ENCODE peak calls at places on chromosomes 7 and 10, in six cellular contexts. B, A, H, N, Q and P are unnamed samples.

GRCh38 chr10:121260383-121260782 is 337.9 kb downstream of the FGFR2 start:
- DNase-seq in H (no peak), Q (no peak), A (no peak), N (no peak), B (no peak), P (no peak)

GRCh38 chr10:51862149-51862548 is 162.8 kb upstream of the CSTF2T start:
- DNase-seq in N (no peak), A (no peak), B (no peak), H (no peak), Q (no peak), P (no peak)

GRCh38 chr10:47322300-47323061 is at the start of gene GDF2:
- DNase-seq in B (no peak), H (no peak), N (no peak), Q (no peak), A (no peak), P (peak; percentile 65)

GRCh38 chr7:147170341-147171012 is 1053.9 kb downstream of the CNTNAP2 start:
- DNase-seq in H (no peak), B (no peak), Q (no peak), N (no peak), A (no peak), P (no peak)

GRCh38 chr10:30345611-30346010 is 3.5 kb downstream of the MTPAP start:
- DNase-seq in B (no peak), H (no peak), N (no peak), A (no peak), Q (no peak), P (no peak)

GRCh38 chr10:47104786-47105385 is 193.7 kb downstream of the PTPN20 start:
- DNase-seq in B (no peak), H (no peak), N (no peak), A (no peak), Q (no peak), P (no peak)

GRCh38 chr10:53023411-53023810 is 250.8 kb upstream of the MBL2 start:
- DNase-seq in H (no peak), N (no peak), A (no peak), B (no peak), Q (no peak), P (no peak)

GRCh38 chr7:44216521-44217030 is 15.8 kb downstream of the YKT6 start:
- DNase-seq in Q (no peak), N (no peak), A (no peak), H (no peak), B (no peak), P (peak; percentile 61)

GRCh38 chr7:158558816-158559215 is 28.8 kb downstream of the PTPRN2 start:
- DNase-seq in N (no peak), H (no peak), Q (no peak), A (no peak), B (no peak), P (no peak)

GRCh38 chr10:32687546-32687945 is 241.6 kb downstream of the CCDC7 start:
- DNase-seq in N (no peak), A (no peak), Q (no peak), B (no peak), H (no peak), P (no peak)

GRCh38 chr7:142583424-142583823 is 165.8 kb upstream of the PRSS1 start:
- DNase-seq in Q (peak; percentile 68), A (no peak), N (no peak), B (peak; percentile 55), H (peak; percentile 79), P (no peak)

GRCh38 chr7:48087349-48087748 is 1.7 kb upstream of the UPP1 start:
- DNase-seq in H (peak; percentile 63), B (no peak), A (no peak), Q (peak; percentile 86), N (no peak), P (no peak)

GRCh38 chr7:70641882-70642281 is 490.1 kb upstream of the GALNT17 start:
- DNase-seq in A (no peak), N (no peak), B (no peak), Q (no peak), H (no peak), P (no peak)

GRCh38 chr10:91194497-91195179 is 25.8 kb upstream of the PCGF5 start:
- DNase-seq in Q (peak; percentile 67), A (no peak), N (no peak), H (no peak), B (no peak), P (no peak)

GRCh38 chr10:13784067-13784466 is 197.3 kb downstream of the PRPF18 start:
- DNase-seq in N (no peak), A (no peak), Q (no peak), H (peak; percentile 70), B (no peak), P (no peak)

GRCh38 chr10:31318854-31319601 is at the start of gene ZEB1:
- DNase-seq in H (peak; percentile 96), N (peak; percentile 92), A (peak; percentile 90), Q (peak; percentile 91), B (peak; percentile 93), P (peak; percentile 93)

GRCh38 chr7:32660936-32661335 is 165.6 kb downstream of the AVL9 start:
- DNase-seq in N (no peak), A (no peak), B (no peak), Q (peak; percentile 42), H (no peak), P (no peak)

GRCh38 chr7:102434039-102434481 is 685 bp downstream of the ORAI2 start:
- DNase-seq in H (no peak), N (no peak), B (no peak), Q (no peak), A (no peak), P (no peak)

GRCh38 chr7:14691597-14692203 is 210.9 kb downstream of the DGKB start:
- DNase-seq in B (peak; percentile 47), Q (peak; percentile 11), H (peak; percentile 46), A (peak; percentile 41), N (peak; percentile 46), P (peak; percentile 31)

GRCh38 chr7:88344271-88344670 is 37.6 kb upstream of the STEAP4 start:
- DNase-seq in A (no peak), Q (no peak), N (no peak), B (no peak), H (no peak), P (no peak)

GRCh38 chr7:141198191-141198958 is 124.5 kb downstream of the TMEM178B start:
- DNase-seq in H (no peak), B (no peak), Q (no peak), A (no peak), N (no peak), P (no peak)

GRCh38 chr10:23648618-23649017 is 209.7 kb downstream of the OTUD1 start:
- DNase-seq in H (no peak), A (no peak), B (no peak), Q (no peak), N (no peak), P (no peak)

GRCh38 chr7:70316745-70317144 is 718.5 kb downstream of the AUTS2 start:
- DNase-seq in N (no peak), H (no peak), A (no peak), B (no peak), Q (no peak), P (no peak)

GRCh38 chr7:153638821-153639435 is 413.3 kb upstream of the DPP6 start:
- DNase-seq in N (no peak), Q (no peak), H (no peak), B (no peak), A (no peak), P (no peak)

GRCh38 chr7:101753316-101753715 is 64.1 kb upstream of the CUX1 start:
- DNase-seq in N (no peak), Q (no peak), A (no peak), B (no peak), H (no peak), P (no peak)

GRCh38 chr7:155090647-155091046 is 20.5 kb downstream of the HTR5A start:
- DNase-seq in B (no peak), A (no peak), N (no peak), Q (no peak), H (no peak), P (no peak)

GRCh38 chr10:82267960-82268359 is 393.0 kb downstream of the NRG3 start:
- DNase-seq in H (no peak), A (no peak), Q (no peak), B (no peak), N (no peak), P (no peak)

GRCh38 chr10:43250925-43251663 is 15.8 kb downstream of the RASGEF1A start:
- DNase-seq in H (no peak), Q (no peak), B (no peak), A (no peak), N (peak; percentile 1), P (peak; percentile 51)

GRCh38 chr7:128703605-128704004 is 31.5 kb downstream of the GARIN1A start:
- DNase-seq in A (no peak), H (no peak), N (no peak), B (no peak), Q (peak; percentile 23), P (no peak)

GRCh38 chr7:157253850-157254249 is 83.0 kb upstream of the DNAJB6 start:
- DNase-seq in Q (no peak), B (no peak), N (no peak), A (peak; percentile 65), H (peak; percentile 50), P (no peak)